ENCODE peak calls at places on chromosomes 11 and 22, in four cellular contexts. L, F, M and N are unnamed samples.

GRCh38 chr11:2467695-2468055 is 22.9 kb downstream of the KCNQ1 start:
- DNase-seq in L (no peak), F (no peak), M (no peak), N (no peak)

GRCh38 chr11:19291064-19291463 is 50.3 kb upstream of the E2F8 start:
- DNase-seq in L (no peak), F (no peak), M (no peak), N (no peak)

GRCh38 chr22:40721266-40721665 is 42.0 kb downstream of the MCHR1 start:
- DNase-seq in L (no peak), F (peak; percentile 24), M (peak; percentile 40), N (no peak)

GRCh38 chr11:59918987-59919589 is 19.1 kb upstream of the OOSP1 start:
- DNase-seq in L (peak; percentile 56), F (peak; percentile 74), M (peak; percentile 18), N (no peak)

GRCh38 chr11:36210529-36210928 is 78.7 kb downstream of the COMMD9 start:
- DNase-seq in L (no peak), F (no peak), M (no peak), N (no peak)

GRCh38 chr11:134207538-134208239 is 16.1 kb downstream of the NCAPD3 start:
- DNase-seq in L (no peak), F (peak; percentile 55), M (peak; percentile 9), N (no peak)

GRCh38 chr11:63536669-63537292 is at the start of gene PLAAT4:
- DNase-seq in L (no peak), F (peak; percentile 35), M (peak; percentile 16), N (no peak)

GRCh38 chr11:2572491-2573239 is 127.1 kb downstream of the KCNQ1OT1 start:
- DNase-seq in L (no peak), F (no peak), M (no peak), N (no peak)

GRCh38 chr11:115477410-115477809 is 26.8 kb downstream of the CADM1 start:
- DNase-seq in L (no peak), F (no peak), M (no peak), N (no peak)

GRCh38 chr11:72456651-72457050 is 22.3 kb upstream of the CLPB start:
- DNase-seq in L (no peak), F (no peak), M (no peak), N (no peak)

GRCh38 chr11:119618208-119618909 is 110.6 kb downstream of the NECTIN1 start:
- DNase-seq in L (no peak), F (no peak), M (peak; percentile 16), N (no peak)

GRCh38 chr11:19565639-19566038 is 147.0 kb upstream of the NAV2 start:
- DNase-seq in L (no peak), F (no peak), M (no peak), N (no peak)

GRCh38 chr11:131845255-131845654 is 474.8 kb downstream of the NTM start:
- DNase-seq in L (no peak), F (no peak), M (no peak), N (no peak)

GRCh38 chr11:4626207-4627105 is 10.8 kb upstream of the OR51D1 start:
- DNase-seq in L (peak; percentile 75), F (peak; percentile 89), M (peak; percentile 45), N (peak; percentile 60)

GRCh38 chr22:44365196-44365802 is 52.5 kb upstream of the SHISAL1 start:
- DNase-seq in L (no peak), F (no peak), M (no peak), N (no peak)

GRCh38 chr11:120516461-120517389 is 5.2 kb downstream of the GRIK4 start:
- DNase-seq in L (no peak), F (no peak), M (peak; percentile 45), N (no peak)

GRCh38 chr11:61567286-61568061 is 13.4 kb downstream of the SYT7 start:
- DNase-seq in L (peak; percentile 81), F (peak; percentile 90), M (peak; percentile 77), N (no peak)

GRCh38 chr11:19511413-19512183 is 201.0 kb upstream of the NAV2 start:
- DNase-seq in L (no peak), F (no peak), M (no peak), N (no peak)

GRCh38 chr22:42747701-42748513 is 27.2 kb upstream of the A4GALT start:
- DNase-seq in L (no peak), F (no peak), M (peak; percentile 74), N (no peak)

GRCh38 chr11:64444838-64445441 is 86.0 kb downstream of the RPS6KA4 start:
- DNase-seq in L (peak; percentile 16), F (peak; percentile 47), M (no peak), N (no peak)

GRCh38 chr22:48605856-48606255 is 1221.8 kb downstream of the BRD1 start:
- DNase-seq in L (no peak), F (no peak), M (peak; percentile 38), N (no peak)

GRCh38 chr11:32307449-32307848 is 127.9 kb downstream of the WT1 start:
- DNase-seq in L (no peak), F (no peak), M (no peak), N (no peak)

GRCh38 chr11:108965602-108966001 is 300.7 kb downstream of the DDX10 start:
- DNase-seq in L (no peak), F (no peak), M (no peak), N (no peak)

GRCh38 chr11:119202554-119202953 is 3.6 kb upstream of the CBL start:
- DNase-seq in L (no peak), F (no peak), M (no peak), N (no peak)

GRCh38 chr11:123430736-123431356 is 777 bp downstream of the GRAMD1B start:
- DNase-seq in L (no peak), F (no peak), M (no peak), N (no peak)

GRCh38 chr11:75771646-75772410 is 3.2 kb downstream of the DGAT2 start:
- DNase-seq in L (no peak), F (no peak), M (no peak), N (no peak)

GRCh38 chr11:12238420-12238819 is 128.0 kb downstream of the MICAL2 start:
- DNase-seq in L (no peak), F (no peak), M (no peak), N (no peak)

GRCh38 chr11:18100926-18101656 is 4.8 kb downstream of the SAAL1 start:
- DNase-seq in L (no peak), F (no peak), M (no peak), N (no peak)

GRCh38 chr22:23178512-23179254 is 1.6 kb upstream of the BCR start:
- DNase-seq in L (peak; percentile 27), F (peak; percentile 98), M (no peak), N (peak; percentile 28)

GRCh38 chr11:5690736-5691135 is 1.1 kb downstream of the TRIM22 start:
- DNase-seq in L (no peak), F (peak; percentile 31), M (no peak), N (no peak)

GRCh38 chr11:28490763-28491382 is 382.7 kb downstream of the METTL15 start:
- DNase-seq in L (no peak), F (no peak), M (no peak), N (no peak)

GRCh38 chr22:39405346-39406085 is 5.9 kb downstream of the TAB1 start:
- DNase-seq in L (no peak), F (no peak), M (no peak), N (no peak)

GRCh38 chr11:62127426-62127825 is 3.6 kb downstream of the INCENP start:
- DNase-seq in L (no peak), F (no peak), M (no peak), N (no peak)

GRCh38 chr11:75946531-75947530 is 131.8 kb downstream of the UVRAG start:
- DNase-seq in L (peak; percentile 6), F (peak; percentile 51), M (no peak), N (no peak)

GRCh38 chr22:21038405-21038804 is 6.0 kb upstream of the SLC7A4 start:
- DNase-seq in L (no peak), F (no peak), M (no peak), N (no peak)

GRCh38 chr11:132245558-132246385 is 875.4 kb downstream of the NTM start:
- DNase-seq in L (no peak), F (no peak), M (no peak), N (no peak)

GRCh38 chr11:72573380-72573949 is 100.8 kb downstream of the PDE2A start:
- DNase-seq in L (peak; percentile 23), F (peak; percentile 63), M (peak; percentile 9), N (no peak)

GRCh38 chr11:117200813-117201515 is 1.8 kb downstream of the TAGLN start:
- DNase-seq in L (no peak), F (no peak), M (no peak), N (no peak)

GRCh38 chr11:115324569-115325432 is 179.4 kb downstream of the CADM1 start:
- DNase-seq in L (no peak), F (peak; percentile 49), M (peak; percentile 70), N (peak; percentile 51)

DNA sequence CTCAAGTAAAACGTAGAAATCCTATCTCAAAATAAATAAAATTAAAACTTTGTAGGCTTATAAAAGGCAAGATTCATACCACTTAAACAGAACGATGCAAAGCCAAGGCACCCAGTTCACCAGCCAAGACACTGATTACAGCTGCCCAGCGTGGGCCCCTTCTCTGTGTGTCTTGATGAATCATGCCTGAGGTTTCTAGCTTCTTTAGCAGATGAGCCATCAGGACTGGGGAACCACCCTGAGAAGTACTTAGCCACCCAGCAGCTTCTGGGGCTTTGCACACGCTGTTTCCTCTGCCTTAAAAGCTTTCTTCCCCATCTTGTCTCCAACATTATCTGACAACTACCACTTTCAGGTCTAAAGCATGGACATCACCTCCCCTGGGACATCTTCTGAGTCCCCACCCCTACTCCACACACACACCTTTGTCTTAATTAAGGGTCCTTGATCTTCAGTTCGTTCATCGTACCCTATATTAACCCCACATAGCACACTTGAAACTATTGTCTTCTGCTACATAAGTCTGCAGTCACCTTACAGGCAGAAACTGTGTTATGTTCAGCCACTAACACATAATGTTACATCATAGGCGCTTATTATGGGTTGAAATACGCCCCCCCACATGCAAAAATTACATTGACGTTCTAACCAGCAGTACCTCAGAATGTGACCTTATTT is 8.7 kb upstream of the LAYN start:
- DNase-seq in L (peak; percentile 3), F (no peak), M (no peak), N (no peak)
- TF ChIP-seq SIN3A in L (no peak), F (no peak), M (no peak), N (no peak)

GRCh38 chr22:46538816-46539163 is 1.4 kb upstream of the CELSR1 start:
- DNase-seq in L (no peak), F (peak; percentile 14), M (no peak), N (no peak)
- H3K4me3 ChIP-seq in L (peak overlapping the region; percentile 64), F (no peak overlapping the region), M (peak overlapping the region; percentile 48), N (peak overlapping the region; percentile 67)

DNA sequence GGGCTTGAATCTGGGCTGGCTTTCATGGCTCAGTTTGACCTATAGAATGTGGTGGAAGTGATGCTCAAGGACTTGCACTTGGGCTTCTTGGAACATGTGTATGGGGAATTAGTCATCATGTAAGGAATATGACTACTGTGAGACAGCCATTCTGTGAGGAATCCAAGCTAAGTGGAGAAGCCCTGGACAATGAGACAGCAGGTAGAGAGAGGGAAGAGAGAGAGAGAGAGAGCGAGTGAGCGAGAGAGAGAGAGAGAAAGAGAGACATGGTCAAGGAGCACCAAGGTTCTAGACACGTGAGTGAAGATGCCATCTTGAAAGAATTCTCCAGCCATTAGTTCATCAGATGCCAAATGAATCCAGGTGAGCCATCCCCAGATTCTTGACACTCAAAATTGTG is 261.6 kb upstream of the SORL1-AS1 start:
- DNase-seq in L (no peak), F (no peak), M (no peak), N (no peak)
- TF ChIP-seq SIN3A in L (no peak), F (no peak), M (no peak), N (no peak)

DNA sequence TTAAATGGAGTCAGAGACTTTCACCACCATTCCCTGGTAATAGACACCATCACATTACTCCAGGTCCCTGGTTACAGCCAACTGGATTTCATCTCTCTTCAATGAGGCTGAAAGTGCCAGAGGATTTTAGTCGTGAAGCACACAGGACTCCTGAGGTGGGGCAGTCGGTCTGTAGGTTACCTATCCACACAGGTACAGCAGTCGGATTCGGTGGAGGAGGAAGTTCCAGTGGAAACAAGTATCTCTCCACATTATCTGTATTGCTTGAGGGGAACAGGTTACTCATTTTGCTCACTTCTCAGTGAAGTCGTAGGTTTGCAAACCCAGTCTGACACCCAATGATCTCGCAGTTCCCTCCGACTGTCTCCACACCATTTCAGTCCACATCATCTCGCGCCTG is 82.3 kb upstream of the TMEM45B start:
- DNase-seq in L (no peak), F (no peak), M (no peak), N (no peak)
- H3K4me3 ChIP-seq in L (no peak overlapping the region), F (no peak overlapping the region), M (no peak overlapping the region), N (no peak overlapping the region)